ENCODE peak calls at places on chromosomes 4 and X, in five cellular contexts. U is H1, Y is sigmoid colon, J is mesendoderm, R is testis. N is an unnamed sample.
A peak's percentile ranks its signal among the peaks of the same experiment; 100 is the strongest.

GRCh38 chr4:95833652-95834276 is 6.1 kb upstream of the PDHA2 start:
- DNase-seq in J (peak; percentile 6), R (no peak), U (no peak), Y (no peak), N (no peak)

GRCh38 chr4:177596035-177596434 is 153.8 kb upstream of the AGA start:
- DNase-seq in Y (no peak), U (peak; percentile 25), R (no peak), J (peak; percentile 91), N (peak; percentile 86)

GRCh38 chrX:41026326-41027136 is 58.7 kb upstream of the USP9X start:
- DNase-seq in R (no peak), U (no peak), Y (no peak), J (no peak), N (no peak)

GRCh38 chr4:48173055-48173991 is 39.3 kb upstream of the TXK start:
- DNase-seq in R (no peak), Y (no peak), U (no peak), J (peak; percentile 88), N (no peak)

GRCh38 chr4:125013891-125014290 is 300.9 kb upstream of the FAT4 start:
- DNase-seq in J (peak; percentile 53), Y (no peak), R (no peak), U (peak; percentile 2), N (no peak)

GRCh38 chr4:80071643-80072606 is 1.1 kb downstream of the ANTXR2 start:
- DNase-seq in J (peak; percentile 57), U (peak; percentile 17), Y (peak; percentile 78), R (peak; percentile 74), N (peak; percentile 64)

GRCh38 chr4:182190306-182190705 is 52.9 kb upstream of the TENM3 start:
- DNase-seq in Y (no peak), U (no peak), R (no peak), J (no peak), N (no peak)

GRCh38 chr4:30619679-30620078 is 100.5 kb upstream of the PCDH7 start:
- DNase-seq in U (no peak), R (no peak), J (no peak), Y (no peak), N (no peak)

GRCh38 chrX:10618911-10619310 is 1.5 kb downstream of the MID1 start:
- DNase-seq in J (no peak), Y (no peak), R (no peak), U (no peak), N (no peak)

GRCh38 chr4:188439641-188440311 is 300.5 kb downstream of the TRIML1 start:
- DNase-seq in R (no peak), U (no peak), J (no peak), Y (no peak), N (peak; percentile 69)

GRCh38 chrX:48513670-48514069 is 4.9 kb downstream of the PORCN start:
- DNase-seq in U (no peak), Y (no peak), J (no peak), R (no peak), N (no peak)

GRCh38 chr4:123244233-123244632 is 152.4 kb upstream of the SPRY1 start:
- DNase-seq in R (peak; percentile 91), Y (peak; percentile 77), U (no peak), J (no peak), N (peak; percentile 67)

GRCh38 chr4:163395758-163396157 is 52.1 kb downstream of the NPY5R start:
- DNase-seq in U (no peak), Y (no peak), R (no peak), J (no peak), N (no peak)
- H3K4me3 ChIP-seq in U (no peak overlapping the region), Y (no peak overlapping the region), R (no peak overlapping the region), J (no peak overlapping the region), N (no peak overlapping the region)

DNA sequence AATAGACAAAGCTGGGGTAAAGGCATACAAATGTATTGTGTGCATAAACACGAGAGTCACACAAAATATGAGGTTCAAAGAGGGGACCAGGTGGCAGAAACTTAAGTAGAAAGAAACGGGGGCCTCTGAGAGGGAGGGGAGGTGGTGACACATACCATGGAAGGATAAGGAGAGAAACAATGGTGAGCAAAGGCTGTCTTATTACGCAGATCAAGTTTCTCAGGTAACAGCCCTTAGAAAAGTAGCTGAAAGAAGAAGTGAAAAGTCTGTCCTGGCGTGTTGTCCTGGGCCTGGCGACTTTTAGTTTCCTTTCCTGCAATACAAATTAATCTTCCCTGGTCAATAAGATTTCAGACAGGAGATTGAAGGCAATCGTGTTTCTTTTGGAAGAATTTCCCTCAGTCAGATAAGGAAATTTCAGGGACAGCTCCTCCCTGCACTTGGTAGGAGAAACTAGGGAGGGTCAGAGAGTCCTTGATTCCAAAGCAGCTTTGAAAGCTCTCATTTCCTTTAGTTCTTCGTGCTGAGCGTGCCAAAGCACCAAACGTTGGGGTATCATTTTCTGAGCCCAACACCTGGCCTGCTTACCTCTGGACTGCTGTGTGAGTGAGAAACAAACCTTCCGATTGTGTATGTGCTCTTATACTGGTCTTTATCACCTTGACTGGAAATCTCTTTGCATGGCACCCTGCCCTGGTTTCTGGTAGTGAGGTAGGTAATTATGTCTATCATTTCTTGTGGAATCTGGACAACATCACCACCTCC is 676.7 kb upstream of the LCORL start:
- DNase-seq in J (peak; percentile 3), U (no peak), Y (no peak), R (no peak), N (no peak)
- H3K4me1 ChIP-seq in J (no peaks in the 10 kb centered on the region), U (peaks cover 3% of the 10 kb centered on the region), Y (no peaks in the 10 kb centered on the region), R (no peaks in the 10 kb centered on the region), N (no peaks in the 10 kb centered on the region)

GRCh38 chr4:53453385-53453784 is 75.9 kb downstream of the FIP1L1 start:
- DNase-seq in R (no peak), Y (no peak), J (no peak), U (no peak), N (no peak)

GRCh38 chr4:53455766-53456165 is 78.3 kb downstream of the FIP1L1 start:
- DNase-seq in U (no peak), R (no peak), Y (no peak), J (no peak), N (no peak)

GRCh38 chr4:53456178-53456577 is 78.7 kb downstream of the FIP1L1 start:
- DNase-seq in Y (no peak), U (no peak), R (no peak), J (no peak), N (no peak)

DNA sequence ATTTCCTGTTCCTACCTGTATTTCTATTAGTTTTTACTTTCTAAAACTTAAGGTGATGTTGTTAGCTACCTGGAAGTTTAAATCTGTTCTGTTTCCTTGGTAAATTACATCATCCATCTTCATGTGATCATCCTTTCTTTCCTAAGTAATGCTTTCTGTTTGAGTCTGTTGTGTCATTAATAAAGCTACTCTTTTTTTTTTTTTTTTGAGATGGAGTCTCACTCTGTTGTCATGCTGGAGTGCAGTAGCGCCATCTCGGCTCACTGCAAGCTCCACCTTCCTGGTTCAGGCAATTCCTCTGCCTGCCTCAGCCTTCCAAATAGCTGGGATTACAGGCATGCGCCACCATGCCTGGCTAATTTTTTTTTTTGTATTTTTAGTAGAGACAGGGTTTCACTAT is 73.3 kb downstream of the FIP1L1 start:
- DNase-seq in U (no peak), J (peak; percentile 43), Y (no peak), R (no peak), N (no peak)
- H3K4me3 ChIP-seq in U (no peak overlapping the region), J (no peak overlapping the region), Y (no peak overlapping the region), R (no peak overlapping the region), N (no peak overlapping the region)

DNA sequence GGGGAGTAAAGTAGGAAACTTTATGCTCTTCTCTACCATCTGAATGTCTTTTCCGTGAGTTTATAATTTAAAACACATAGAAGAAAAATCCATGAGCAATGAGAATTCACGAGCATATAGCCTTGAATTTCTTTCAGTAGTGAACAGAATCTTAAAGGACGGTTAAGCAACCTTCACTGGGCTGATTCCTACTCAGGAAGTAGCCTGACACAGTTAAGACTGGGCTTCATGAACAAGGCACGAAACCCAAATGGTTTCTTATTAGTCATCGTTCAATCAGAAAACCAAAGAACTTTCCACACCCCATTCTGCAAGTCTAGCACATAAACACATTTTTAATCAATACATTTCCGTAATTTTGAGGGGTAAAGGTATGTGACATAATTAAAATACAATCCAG is 95.8 kb downstream of the SH3KBP1 start:
- DNase-seq in J (no peak), Y (no peak), R (no peak), U (no peak), N (no peak)
- H3K4me1 ChIP-seq in J (no peaks in the 10 kb centered on the region), Y (no peaks in the 10 kb centered on the region), R (no peaks in the 10 kb centered on the region), U (no peaks in the 10 kb centered on the region), N (no peaks in the 10 kb centered on the region)

DNA sequence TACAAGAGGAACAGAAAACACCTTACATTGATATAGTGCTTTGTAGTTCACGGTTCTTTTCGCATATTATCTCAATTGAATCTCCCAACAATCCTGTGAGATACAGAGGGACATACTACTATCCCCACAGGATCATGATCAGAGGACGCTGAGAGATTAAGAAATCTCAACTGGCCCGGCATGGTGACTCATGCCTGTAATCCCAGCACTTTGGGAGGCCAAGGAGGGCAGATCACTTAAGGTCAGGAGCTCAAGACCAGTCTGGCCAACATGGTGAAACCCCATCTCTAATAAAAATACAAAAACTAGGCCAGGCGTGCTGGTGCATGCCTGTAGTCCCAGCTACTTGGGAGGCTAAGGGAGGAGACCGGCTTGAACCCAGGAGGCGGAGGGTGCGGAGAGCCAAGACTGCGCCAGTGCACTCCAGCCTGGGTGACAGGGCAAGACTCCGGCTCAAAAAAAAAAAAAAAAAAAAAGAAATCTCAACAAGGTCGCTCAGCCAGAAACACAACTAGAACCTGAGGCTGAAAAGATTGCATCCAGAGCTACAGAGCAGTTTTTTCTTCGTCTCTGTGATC is 7.4 kb downstream of the APOO start:
- DNase-seq in Y (no peak), U (no peak), J (peak; percentile 71), R (no peak), N (no peak)
- H3K4me3 ChIP-seq in Y (no peak overlapping the region), U (no peak overlapping the region), J (no peak overlapping the region), R (no peak overlapping the region), N (no peak overlapping the region)

GRCh38 chrX:154797006-154797405 is 8.3 kb downstream of the MPP1 start:
- DNase-seq in U (no peak), J (peak; percentile 57), Y (no peak), R (no peak), N (no peak)
- H3K4me1 ChIP-seq in U (peaks cover 7% of the 10 kb centered on the region), J (no peaks in the 10 kb centered on the region), Y (peaks cover 12% of the 10 kb centered on the region), R (peaks cover 6% of the 10 kb centered on the region), N (peaks cover 8% of the 10 kb centered on the region)